ENCODE peak calls at places on chromosomes 7 and 10, in seven cellular contexts. Q, M, K, H, S, G and P are unnamed samples.

GRCh38 chr7:130733866-130734524 is at the start of gene KLF14:
- DNase-seq in Q (no peak), M (no peak), K (no peak), H (peak; percentile 33), S (peak; percentile 33), G (no peak), P (no peak)

GRCh38 chr10:33557313-33557712 is 222.8 kb upstream of the NRP1 start:
- DNase-seq in Q (no peak), M (no peak), K (no peak), H (no peak), S (no peak), G (no peak), P (no peak)

GRCh38 chr10:4283841-4284610 is 499.0 kb upstream of the KLF6 start:
- DNase-seq in Q (no peak), M (no peak), K (no peak), H (peak; percentile 84), S (no peak), G (peak; percentile 90), P (peak; percentile 60)

GRCh38 chr10:92822060-92822634 is 26.2 kb upstream of the EXOC6 start:
- DNase-seq in Q (peak; percentile 71), M (no peak), K (no peak), H (peak; percentile 68), S (no peak), G (no peak), P (peak; percentile 46)

GRCh38 chr10:76437011-76437410 is 1005.6 kb downstream of the LRMDA start:
- DNase-seq in Q (no peak), M (no peak), K (no peak), H (no peak), S (no peak), G (no peak), P (no peak)

GRCh38 chr10:34102237-34102673 is 712.8 kb downstream of the PARD3 start:
- DNase-seq in Q (no peak), M (no peak), K (no peak), H (no peak), S (no peak), G (peak; percentile 85), P (peak; percentile 39)

GRCh38 chr10:108812906-108813305 is 1110.4 kb downstream of the XPNPEP1 start:
- DNase-seq in Q (no peak), M (no peak), K (no peak), H (no peak), S (no peak), G (no peak), P (no peak)

GRCh38 chr10:4498763-4499251 is 327.2 kb upstream of the AKR1E2 start:
- DNase-seq in Q (peak; percentile 85), M (no peak), K (no peak), H (peak; percentile 90), S (no peak), G (no peak), P (peak; percentile 86)

GRCh38 chr10:91088300-91089140 is 131.9 kb upstream of the PCGF5 start:
- DNase-seq in Q (no peak), M (no peak), K (no peak), H (peak; percentile 34), S (peak; percentile 26), G (no peak), P (no peak)

GRCh38 chr10:59383436-59383835 is 21.1 kb upstream of the FAM13C start:
- DNase-seq in Q (no peak), M (no peak), K (no peak), H (no peak), S (no peak), G (no peak), P (no peak)

GRCh38 chr10:113788604-113789083 is 37.2 kb downstream of the PLEKHS1 start:
- DNase-seq in Q (peak; percentile 92), M (no peak), K (no peak), H (peak; percentile 94), S (no peak), G (no peak), P (peak; percentile 91)

GRCh38 chr7:886626-887487 is 10.5 kb downstream of the GET4 start:
- DNase-seq in Q (no peak), M (no peak), K (no peak), H (no peak), S (no peak), G (peak; percentile 66), P (no peak)

GRCh38 chr10:99788598-99789259 is 6.3 kb downstream of the ABCC2 start:
- DNase-seq in Q (no peak), M (no peak), K (no peak), H (peak; percentile 87), S (no peak), G (no peak), P (peak; percentile 98)

GRCh38 chr7:18361756-18362155 is 133.8 kb upstream of the HDAC9 start:
- DNase-seq in Q (peak; percentile 5), M (no peak), K (no peak), H (peak; percentile 29), S (no peak), G (no peak), P (no peak)

GRCh38 chr7:103143865-103144264 is 5.0 kb downstream of the NAPEPLD start:
- DNase-seq in Q (no peak), M (no peak), K (no peak), H (no peak), S (no peak), G (no peak), P (no peak)

GRCh38 chr10:118108194-118109026 is 61.7 kb upstream of the RAB11FIP2 start:
- DNase-seq in Q (peak; percentile 2), M (no peak), K (no peak), H (no peak), S (no peak), G (no peak), P (no peak)

GRCh38 chr7:116650436-116650835 is 21.6 kb upstream of the MET start:
- DNase-seq in Q (no peak), M (no peak), K (no peak), H (no peak), S (no peak), G (no peak), P (no peak)

GRCh38 chr10:3154661-3155060 is 17.9 kb downstream of the PITRM1 start:
- DNase-seq in Q (no peak), M (no peak), K (no peak), H (no peak), S (no peak), G (no peak), P (no peak)

GRCh38 chr10:27019827-27020226 is 80.5 kb downstream of the ANKRD26 start:
- DNase-seq in Q (no peak), M (no peak), K (no peak), H (peak; percentile 9), S (no peak), G (no peak), P (no peak)

GRCh38 chr7:47693161-47693740 is 111.3 kb upstream of the TNS3 start:
- DNase-seq in Q (no peak), M (no peak), K (no peak), H (peak; percentile 39), S (no peak), G (no peak), P (peak; percentile 17)

GRCh38 chr7:55432937-55433784 is 68.0 kb downstream of the LANCL2 start:
- DNase-seq in Q (no peak), M (no peak), K (no peak), H (peak; percentile 71), S (peak; percentile 49), G (no peak), P (no peak)

GRCh38 chr10:102555781-102556328 is 52.1 kb downstream of the SUFU start:
- DNase-seq in Q (no peak), M (no peak), K (peak; percentile 78), H (peak; percentile 28), S (no peak), G (no peak), P (no peak)

GRCh38 chr10:47243356-47243755 is 56.6 kb upstream of the GDF10 start:
- DNase-seq in Q (no peak), M (no peak), K (no peak), H (no peak), S (no peak), G (no peak), P (no peak)

GRCh38 chr7:97003262-97004236 is 1.8 kb upstream of the DLX6 start:
- DNase-seq in Q (no peak), M (no peak), K (no peak), H (no peak), S (no peak), G (no peak), P (no peak)

GRCh38 chr7:151110941-151111645 is 24.8 kb downstream of the AGAP3 start:
- DNase-seq in Q (no peak), M (peak; percentile 72), K (peak; percentile 69), H (peak; percentile 63), S (peak; percentile 67), G (peak; percentile 93), P (no peak)

GRCh38 chr10:101217450-101218281 is 11.6 kb downstream of the LBX1 start:
- DNase-seq in Q (no peak), M (no peak), K (peak; percentile 31), H (peak; percentile 18), S (no peak), G (no peak), P (no peak)

GRCh38 chr10:16887565-16887964 is 70.3 kb upstream of the RSU1 start:
- DNase-seq in Q (peak; percentile 58), M (no peak), K (no peak), H (peak; percentile 84), S (no peak), G (no peak), P (peak; percentile 55)

GRCh38 chr7:93894966-93895650 is 4.6 kb upstream of the TFPI2 start:
- DNase-seq in Q (no peak), M (no peak), K (no peak), H (peak; percentile 37), S (no peak), G (no peak), P (no peak)

GRCh38 chr10:46006219-46006618 is 24.2 kb downstream of the NCOA4 start:
- DNase-seq in Q (no peak), M (no peak), K (no peak), H (peak; percentile 45), S (no peak), G (no peak), P (peak; percentile 75)

GRCh38 chr10:42755591-42756093 is 27.0 kb upstream of the BMS1 start:
- DNase-seq in Q (no peak), M (no peak), K (no peak), H (no peak), S (no peak), G (no peak), P (no peak)

GRCh38 chr10:95814011-95814727 is 58.2 kb downstream of the ENTPD1 start:
- DNase-seq in Q (peak; percentile 87), M (no peak), K (no peak), H (peak; percentile 65), S (peak; percentile 34), G (no peak), P (peak; percentile 3)

GRCh38 chr10:66627156-66627555 is 298.7 kb upstream of the LRRTM3 start:
- DNase-seq in Q (no peak), M (no peak), K (no peak), H (peak; percentile 1), S (no peak), G (no peak), P (no peak)

GRCh38 chr7:542935-543789 is 23.5 kb upstream of the PDGFA start:
- DNase-seq in Q (no peak), M (no peak), K (no peak), H (peak; percentile 100), S (no peak), G (peak; percentile 93), P (peak; percentile 79)

GRCh38 chr7:69823151-69823744 is 225.0 kb downstream of the AUTS2 start:
- DNase-seq in Q (no peak), M (no peak), K (no peak), H (no peak), S (no peak), G (no peak), P (no peak)